ENCODE peak calls at places on chromosomes 5 and 9, in eight cellular contexts. One of them, this sample, is unnamed.

GRCh38 chr5:94782376-94782775 is 163.9 kb downstream of the SLF1 start:
- DNase-seq in NB4: no peak
- DNase-seq in iris pigment epithelial cell: no peak
- DNase-seq in brain pericyte: no peak
- DNase-seq in effector memory CD4-positive, alpha-beta T cell: no peak
- DNase-seq in activated T-cell treated with anti-CD3 and anti-CD28 coated beads for 1 hour: no peak
- DNase-seq in OCI-LY7: no peak
- DNase-seq in RCC 7860: no peak
- DNase-seq in this sample: no peak

GRCh38 chr9:107710552-107710951 is 221.0 kb upstream of the KLF4 start:
- DNase-seq in NB4: no peak
- DNase-seq in RCC 7860: no peak
- DNase-seq in activated T-cell treated with anti-CD3 and anti-CD28 coated beads for 1 hour: no peak
- DNase-seq in iris pigment epithelial cell: peak
- DNase-seq in OCI-LY7: no peak
- DNase-seq in effector memory CD4-positive, alpha-beta T cell: no peak
- DNase-seq in brain pericyte: no peak
- DNase-seq in this sample: no peak

GRCh38 chr5:151040211-151040747 is 19.9 kb downstream of the GPX3 start:
- DNase-seq in RCC 7860: peak
- DNase-seq in effector memory CD4-positive, alpha-beta T cell: no peak
- DNase-seq in activated T-cell treated with anti-CD3 and anti-CD28 coated beads for 1 hour: no peak
- DNase-seq in NB4: no peak
- DNase-seq in OCI-LY7: no peak
- DNase-seq in iris pigment epithelial cell: no peak
- DNase-seq in brain pericyte: no peak
- DNase-seq in this sample: no peak

GRCh38 chr5:178224403-178224802 is 8.2 kb downstream of the PHYKPL start:
- DNase-seq in activated T-cell treated with anti-CD3 and anti-CD28 coated beads for 1 hour: no peak
- DNase-seq in effector memory CD4-positive, alpha-beta T cell: no peak
- DNase-seq in NB4: no peak
- DNase-seq in brain pericyte: no peak
- DNase-seq in OCI-LY7: no peak
- DNase-seq in RCC 7860: no peak
- DNase-seq in iris pigment epithelial cell: no peak
- DNase-seq in this sample: no peak

GRCh38 chr5:170254056-170254455 is 21.3 kb downstream of the C5orf58 start:
- DNase-seq in activated T-cell treated with anti-CD3 and anti-CD28 coated beads for 1 hour: peak
- DNase-seq in brain pericyte: no peak
- DNase-seq in iris pigment epithelial cell: no peak
- DNase-seq in OCI-LY7: peak
- DNase-seq in effector memory CD4-positive, alpha-beta T cell: peak
- DNase-seq in NB4: no peak
- DNase-seq in RCC 7860: no peak
- DNase-seq in this sample: peak

GRCh38 chr5:171444582-171444981 is 25.1 kb downstream of the FGF18 start:
- DNase-seq in RCC 7860: peak
- DNase-seq in brain pericyte: no peak
- DNase-seq in activated T-cell treated with anti-CD3 and anti-CD28 coated beads for 1 hour: no peak
- DNase-seq in NB4: no peak
- DNase-seq in iris pigment epithelial cell: peak
- DNase-seq in effector memory CD4-positive, alpha-beta T cell: no peak
- DNase-seq in OCI-LY7: no peak
- DNase-seq in this sample: no peak

GRCh38 chr5:154368041-154368800 is 77.6 kb upstream of the SAP30L start:
- DNase-seq in effector memory CD4-positive, alpha-beta T cell: no peak
- DNase-seq in iris pigment epithelial cell: peak
- DNase-seq in NB4: no peak
- DNase-seq in RCC 7860: peak
- DNase-seq in brain pericyte: peak
- DNase-seq in activated T-cell treated with anti-CD3 and anti-CD28 coated beads for 1 hour: no peak
- DNase-seq in OCI-LY7: no peak
- DNase-seq in this sample: no peak

GRCh38 chr5:96080557-96080956 is 118.9 kb upstream of the ELL2 start:
- DNase-seq in iris pigment epithelial cell: peak
- DNase-seq in OCI-LY7: no peak
- DNase-seq in effector memory CD4-positive, alpha-beta T cell: no peak
- DNase-seq in brain pericyte: no peak
- DNase-seq in RCC 7860: peak
- DNase-seq in NB4: no peak
- DNase-seq in activated T-cell treated with anti-CD3 and anti-CD28 coated beads for 1 hour: no peak
- DNase-seq in this sample: no peak

GRCh38 chr5:115415143-115415491 is 118.7 kb upstream of the CCDC112 start:
- DNase-seq in RCC 7860: no peak
- DNase-seq in brain pericyte: no peak
- DNase-seq in NB4: no peak
- DNase-seq in effector memory CD4-positive, alpha-beta T cell: no peak
- DNase-seq in iris pigment epithelial cell: peak
- DNase-seq in activated T-cell treated with anti-CD3 and anti-CD28 coated beads for 1 hour: no peak
- DNase-seq in OCI-LY7: no peak
- DNase-seq in this sample: no peak

GRCh38 chr5:75601996-75602395 is 9.3 kb upstream of the ANKDD1B start:
- DNase-seq in brain pericyte: no peak
- DNase-seq in effector memory CD4-positive, alpha-beta T cell: no peak
- DNase-seq in RCC 7860: no peak
- DNase-seq in iris pigment epithelial cell: peak
- DNase-seq in NB4: no peak
- DNase-seq in OCI-LY7: no peak
- DNase-seq in activated T-cell treated with anti-CD3 and anti-CD28 coated beads for 1 hour: no peak
- DNase-seq in this sample: no peak

GRCh38 chr5:74649421-74649973 is 9.0 kb upstream of the ENC1 start:
- DNase-seq in iris pigment epithelial cell: no peak
- DNase-seq in effector memory CD4-positive, alpha-beta T cell: no peak
- DNase-seq in activated T-cell treated with anti-CD3 and anti-CD28 coated beads for 1 hour: no peak
- DNase-seq in brain pericyte: no peak
- DNase-seq in OCI-LY7: no peak
- DNase-seq in NB4: no peak
- DNase-seq in RCC 7860: no peak
- DNase-seq in this sample: no peak

GRCh38 chr5:12707560-12707959 is 803.3 kb upstream of the CTNND2 start:
- DNase-seq in iris pigment epithelial cell: no peak
- DNase-seq in NB4: no peak
- DNase-seq in effector memory CD4-positive, alpha-beta T cell: no peak
- DNase-seq in RCC 7860: no peak
- DNase-seq in activated T-cell treated with anti-CD3 and anti-CD28 coated beads for 1 hour: no peak
- DNase-seq in OCI-LY7: no peak
- DNase-seq in brain pericyte: no peak
- DNase-seq in this sample: no peak

GRCh38 chr5:37495210-37495609 is 116.1 kb downstream of the WDR70 start:
- DNase-seq in activated T-cell treated with anti-CD3 and anti-CD28 coated beads for 1 hour: no peak
- DNase-seq in effector memory CD4-positive, alpha-beta T cell: no peak
- DNase-seq in OCI-LY7: no peak
- DNase-seq in iris pigment epithelial cell: peak
- DNase-seq in brain pericyte: no peak
- DNase-seq in RCC 7860: no peak
- DNase-seq in NB4: peak
- DNase-seq in this sample: no peak

GRCh38 chr5:123429221-123429954 is 6.2 kb upstream of the CEP120 start:
- DNase-seq in NB4: peak
- DNase-seq in effector memory CD4-positive, alpha-beta T cell: no peak
- DNase-seq in brain pericyte: no peak
- DNase-seq in OCI-LY7: no peak
- DNase-seq in RCC 7860: no peak
- DNase-seq in activated T-cell treated with anti-CD3 and anti-CD28 coated beads for 1 hour: no peak
- DNase-seq in iris pigment epithelial cell: peak
- DNase-seq in this sample: no peak

GRCh38 chr9:101097210-101097609 is 68.7 kb downstream of the PLPPR1 start:
- DNase-seq in RCC 7860: no peak
- DNase-seq in effector memory CD4-positive, alpha-beta T cell: no peak
- DNase-seq in iris pigment epithelial cell: no peak
- DNase-seq in brain pericyte: no peak
- DNase-seq in OCI-LY7: no peak
- DNase-seq in NB4: no peak
- DNase-seq in activated T-cell treated with anti-CD3 and anti-CD28 coated beads for 1 hour: no peak
- DNase-seq in this sample: no peak

GRCh38 chr5:44396312-44396711 is 7.1 kb upstream of the FGF10 start:
- DNase-seq in RCC 7860: no peak
- DNase-seq in NB4: no peak
- DNase-seq in brain pericyte: no peak
- DNase-seq in iris pigment epithelial cell: no peak
- DNase-seq in effector memory CD4-positive, alpha-beta T cell: no peak
- DNase-seq in activated T-cell treated with anti-CD3 and anti-CD28 coated beads for 1 hour: no peak
- DNase-seq in OCI-LY7: no peak
- DNase-seq in this sample: no peak

GRCh38 chr5:51678335-51678734 is 295.1 kb downstream of the ISL1 start:
- DNase-seq in iris pigment epithelial cell: no peak
- DNase-seq in brain pericyte: no peak
- DNase-seq in effector memory CD4-positive, alpha-beta T cell: no peak
- DNase-seq in activated T-cell treated with anti-CD3 and anti-CD28 coated beads for 1 hour: no peak
- DNase-seq in NB4: no peak
- DNase-seq in OCI-LY7: no peak
- DNase-seq in RCC 7860: no peak
- DNase-seq in this sample: no peak

GRCh38 chr9:971901-972511 is 4.4 kb upstream of the DMRT3 start:
- DNase-seq in brain pericyte: no peak
- DNase-seq in NB4: no peak
- DNase-seq in iris pigment epithelial cell: no peak
- DNase-seq in OCI-LY7: no peak
- DNase-seq in RCC 7860: no peak
- DNase-seq in activated T-cell treated with anti-CD3 and anti-CD28 coated beads for 1 hour: no peak
- DNase-seq in effector memory CD4-positive, alpha-beta T cell: no peak
- DNase-seq in this sample: no peak

GRCh38 chr5:141914154-141914743 is 9.4 kb upstream of the DELE1 start:
- DNase-seq in NB4: peak
- DNase-seq in effector memory CD4-positive, alpha-beta T cell: no peak
- DNase-seq in RCC 7860: no peak
- DNase-seq in OCI-LY7: peak
- DNase-seq in brain pericyte: no peak
- DNase-seq in iris pigment epithelial cell: peak
- DNase-seq in activated T-cell treated with anti-CD3 and anti-CD28 coated beads for 1 hour: peak
- DNase-seq in this sample: no peak

GRCh38 chr9:8365029-8365428 is 565.5 kb upstream of the DMAC1 start:
- DNase-seq in effector memory CD4-positive, alpha-beta T cell: no peak
- DNase-seq in OCI-LY7: no peak
- DNase-seq in iris pigment epithelial cell: peak
- DNase-seq in RCC 7860: peak
- DNase-seq in activated T-cell treated with anti-CD3 and anti-CD28 coated beads for 1 hour: no peak
- DNase-seq in brain pericyte: no peak
- DNase-seq in NB4: peak
- DNase-seq in this sample: no peak

GRCh38 chr5:78647838-78648358 is 674 bp downstream of the LHFPL2 start:
- DNase-seq in NB4: no peak
- DNase-seq in iris pigment epithelial cell: peak
- DNase-seq in RCC 7860: no peak
- DNase-seq in activated T-cell treated with anti-CD3 and anti-CD28 coated beads for 1 hour: no peak
- DNase-seq in brain pericyte: no peak
- DNase-seq in effector memory CD4-positive, alpha-beta T cell: no peak
- DNase-seq in OCI-LY7: no peak
- DNase-seq in this sample: no peak

GRCh38 chr5:9529041-9529480 is 16.8 kb downstream of the SEMA5A start:
- DNase-seq in activated T-cell treated with anti-CD3 and anti-CD28 coated beads for 1 hour: no peak
- DNase-seq in effector memory CD4-positive, alpha-beta T cell: no peak
- DNase-seq in NB4: no peak
- DNase-seq in iris pigment epithelial cell: no peak
- DNase-seq in OCI-LY7: no peak
- DNase-seq in brain pericyte: no peak
- DNase-seq in RCC 7860: no peak
- DNase-seq in this sample: no peak

GRCh38 chr9:123081824-123082223 is 48.4 kb downstream of the GPR21 start:
- DNase-seq in NB4: peak
- DNase-seq in brain pericyte: peak
- DNase-seq in effector memory CD4-positive, alpha-beta T cell: no peak
- DNase-seq in iris pigment epithelial cell: peak
- DNase-seq in activated T-cell treated with anti-CD3 and anti-CD28 coated beads for 1 hour: no peak
- DNase-seq in OCI-LY7: peak
- DNase-seq in RCC 7860: peak
- DNase-seq in this sample: no peak

GRCh38 chr5:6517494-6517893 is 68.8 kb downstream of the UBE2QL1 start:
- DNase-seq in activated T-cell treated with anti-CD3 and anti-CD28 coated beads for 1 hour: no peak
- DNase-seq in effector memory CD4-positive, alpha-beta T cell: no peak
- DNase-seq in brain pericyte: no peak
- DNase-seq in NB4: no peak
- DNase-seq in RCC 7860: no peak
- DNase-seq in OCI-LY7: no peak
- DNase-seq in iris pigment epithelial cell: no peak
- DNase-seq in this sample: no peak

GRCh38 chr5:77426670-77427069 is 65.4 kb downstream of the WDR41 start:
- DNase-seq in effector memory CD4-positive, alpha-beta T cell: no peak
- DNase-seq in brain pericyte: no peak
- DNase-seq in RCC 7860: peak
- DNase-seq in activated T-cell treated with anti-CD3 and anti-CD28 coated beads for 1 hour: no peak
- DNase-seq in OCI-LY7: no peak
- DNase-seq in iris pigment epithelial cell: peak
- DNase-seq in NB4: no peak
- DNase-seq in this sample: no peak

This sample was measured in CD8-positive, alpha-beta T cell.